ENCODE peak calls at places on chromosome 14, in nine cellular contexts. P is nephron progenitor cell; T is glutamatergic neuron; Z is osteoblast; D is ecto neural progenitor cell; C is omental fat pad; R is activated T-helper 1 cell treated with Interleukin-2 at 50 U/mL for 16 hours; X is stimulated activated CD8-positive, alpha-beta memory T cell treated with anti-CD3 and anti-CD28 coated beads, Interleukin-7, amount 100 ng/mL, for 1 hour; B is kidney tubule cell. J is an unnamed sample.

GRCh38 chr14:95480109-95480886 is 36.2 kb downstream of the SYNE3 start:
- DNase-seq in P (no peak), T (no peak), Z (peak; percentile 94), D (no peak), C (no peak), R (peak; percentile 21), X (no peak), B (no peak), J (peak; percentile 74)

GRCh38 chr14:32986791-32987545 is 48.3 kb downstream of the NPAS3 start:
- DNase-seq in P (peak; percentile 10), T (no peak), Z (no peak), D (no peak), C (no peak), R (no peak), X (no peak), B (peak; percentile 17), J (no peak)

GRCh38 chr14:103296007-103296406 is 38.0 kb upstream of the EIF5 start:
- DNase-seq in P (no peak), T (no peak), Z (peak; percentile 82), D (no peak), C (no peak), R (no peak), X (no peak), B (peak; percentile 78), J (no peak)

GRCh38 chr14:29927596-29928341 is at the start of gene PRKD1:
- DNase-seq in P (peak; percentile 84), T (peak; percentile 69), Z (peak; percentile 96), D (peak; percentile 84), C (no peak), R (no peak), X (no peak), B (peak; percentile 68), J (no peak)

GRCh38 chr14:29227631-29228030 is 461.0 kb downstream of the FOXG1 start:
- DNase-seq in P (no peak), T (no peak), Z (peak; percentile 66), D (no peak), C (no peak), R (no peak), X (no peak), B (peak; percentile 21), J (no peak)

GRCh38 chr14:69059658-69060648 is 80.9 kb upstream of the ACTN1 start:
- DNase-seq in P (no peak), T (no peak), Z (peak; percentile 85), D (no peak), C (no peak), R (no peak), X (no peak), B (peak; percentile 73), J (no peak)

GRCh38 chr14:85934123-85934885 is 404.4 kb downstream of the FLRT2 start:
- DNase-seq in P (no peak), T (no peak), Z (no peak), D (no peak), C (no peak), R (peak; percentile 22), X (peak; percentile 4), B (peak; percentile 12), J (peak; percentile 59)

GRCh38 chr14:49240383-49240782 is 345.8 kb downstream of the RPS29 start:
- DNase-seq in P (no peak), T (no peak), Z (no peak), D (no peak), C (no peak), R (no peak), X (no peak), B (peak; percentile 33), J (no peak)

GRCh38 chr14:39491134-39491541 is 58.9 kb upstream of the FBXO33 start:
- DNase-seq in P (no peak), T (no peak), Z (no peak), D (no peak), C (no peak), R (no peak), X (no peak), B (peak; percentile 57), J (no peak)

GRCh38 chr14:64825498-64825897 is 54.2 kb downstream of the SPTB start:
- DNase-seq in P (peak; percentile 73), T (no peak), Z (no peak), D (no peak), C (no peak), R (no peak), X (no peak), B (no peak), J (no peak)

GRCh38 chr14:75310295-75311059 is 31.8 kb downstream of the FOS start:
- DNase-seq in P (peak; percentile 66), T (peak; percentile 75), Z (peak; percentile 76), D (peak; percentile 83), C (peak; percentile 66), R (no peak), X (no peak), B (peak; percentile 82), J (no peak)

GRCh38 chr14:77104393-77104792 is 6.3 kb downstream of the CIPC start:
- DNase-seq in P (no peak), T (no peak), Z (no peak), D (no peak), C (no peak), R (no peak), X (no peak), B (no peak), J (no peak)

GRCh38 chr14:89179891-89180404 is 237.1 kb downstream of the FOXN3 start:
- DNase-seq in P (no peak), T (no peak), Z (no peak), D (no peak), C (no peak), R (no peak), X (no peak), B (no peak), J (no peak)

GRCh38 chr14:32102152-32102787 is 25.2 kb downstream of the ARHGAP5 start:
- DNase-seq in P (no peak), T (no peak), Z (no peak), D (no peak), C (no peak), R (no peak), X (no peak), B (peak; percentile 13), J (peak; percentile 27)

GRCh38 chr14:105882626-105883025 is 356.2 kb downstream of the TMEM121 start:
- DNase-seq in P (no peak), T (peak; percentile 2), Z (peak; percentile 39), D (peak; percentile 23), C (no peak), R (no peak), X (no peak), B (no peak), J (no peak)

GRCh38 chr14:76844223-76844622 is 18.0 kb downstream of the LRRC74A start:
- DNase-seq in P (no peak), T (no peak), Z (no peak), D (no peak), C (no peak), R (peak; percentile 37), X (no peak), B (peak; percentile 30), J (peak; percentile 83)

GRCh38 chr14:104214819-104215218 is 76.4 kb downstream of the KIF26A start:
- DNase-seq in P (no peak), T (no peak), Z (no peak), D (no peak), C (no peak), R (no peak), X (no peak), B (no peak), J (no peak)

GRCh38 chr14:23378612-23379220 is 1.9 kb downstream of the CMTM5 start:
- DNase-seq in P (no peak), T (no peak), Z (no peak), D (no peak), C (no peak), R (no peak), X (no peak), B (no peak), J (no peak)

GRCh38 chr14:79426103-79426755 is 785.1 kb downstream of the DIO2 start:
- DNase-seq in P (no peak), T (no peak), Z (no peak), D (no peak), C (no peak), R (no peak), X (no peak), B (no peak), J (no peak)

GRCh38 chr14:89165189-89165809 is 251.7 kb downstream of the FOXN3 start:
- DNase-seq in P (no peak), T (no peak), Z (no peak), D (no peak), C (no peak), R (no peak), X (no peak), B (no peak), J (no peak)

GRCh38 chr14:96584907-96585671 is 82.9 kb downstream of the PAPOLA start:
- DNase-seq in P (no peak), T (no peak), Z (no peak), D (peak; percentile 39), C (no peak), R (no peak), X (no peak), B (no peak), J (no peak)

GRCh38 chr14:93301821-93302447 is 30.9 kb downstream of the BTBD7 start:
- DNase-seq in P (no peak), T (no peak), Z (no peak), D (no peak), C (no peak), R (no peak), X (no peak), B (peak; percentile 88), J (no peak)